ENCODE peak calls at places on chromosomes 16 and 17, in four cellular contexts. R, O, B and Z are unnamed samples.
A peak's percentile ranks its signal among the peaks of the same experiment; 100 is the strongest.

GRCh38 chr17:33204156-33204555 is 88.9 kb downstream of the ASIC2 start:
- DNase-seq in R (no peak), B (no peak), O (no peak), Z (no peak)

GRCh38 chr16:64702415-64702814 is 419.4 kb downstream of the CDH11 start:
- DNase-seq in R (no peak), B (no peak), O (no peak), Z (no peak)

GRCh38 chr17:4998666-4999428 is 1.1 kb downstream of the KIF1C start:
- DNase-seq in B (no peak), O (no peak), R (no peak), Z (peak; percentile 47)

GRCh38 chr17:4789701-4789950 is 862 bp downstream of the GLTPD2 start:
- DNase-seq in R (no peak), O (no peak), B (no peak), Z (no peak)

GRCh38 chr16:11742041-11742535 is 569 bp downstream of the TXNDC11 start:
- DNase-seq in O (peak; percentile 12), B (no peak), R (no peak), Z (peak; percentile 54)

GRCh38 chr16:68417711-68418301 is 30.5 kb downstream of the SMPD3 start:
- DNase-seq in O (no peak), R (peak; percentile 73), B (no peak), Z (no peak)

GRCh38 chr16:56662357-56663354 is 4.9 kb downstream of the MT1F start:
- DNase-seq in R (no peak), O (no peak), B (no peak), Z (no peak)

GRCh38 chr17:2011421-2012371 is 13.4 kb downstream of the RTN4RL1 start:
- DNase-seq in O (peak; percentile 55), R (no peak), B (no peak), Z (no peak)

GRCh38 chr16:57590654-57591085 is 37.8 kb upstream of the ADGRG1 start:
- DNase-seq in R (no peak), B (no peak), O (no peak), Z (no peak)

GRCh38 chr17:2335726-2336214 is 487 bp downstream of the TSR1 start:
- DNase-seq in B (no peak), R (no peak), O (no peak), Z (no peak)

GRCh38 chr17:78175643-78175981 is 7.2 kb downstream of the SYNGR2 start:
- DNase-seq in O (no peak), B (no peak), R (no peak), Z (no peak)

GRCh38 chr17:73118139-73118538 is 25.7 kb upstream of the SLC39A11 start:
- DNase-seq in B (no peak), R (no peak), O (no peak), Z (no peak)

GRCh38 chr17:48550313-48551205 is 5.7 kb upstream of the HOXB2 start:
- DNase-seq in R (no peak), B (no peak), O (no peak), Z (no peak)

GRCh38 chr16:70778901-70779309 is 22.1 kb downstream of the VAC14 start:
- DNase-seq in B (peak; percentile 95), O (peak; percentile 91), R (no peak), Z (peak; percentile 83)

GRCh38 chr17:55720917-55721836 is 1.5 kb downstream of the TMEM100 start:
- DNase-seq in B (no peak), O (no peak), R (no peak), Z (no peak)

GRCh38 chr16:70746040-70746707 is 54.8 kb downstream of the VAC14 start:
- DNase-seq in O (peak; percentile 65), R (no peak), B (peak; percentile 96), Z (peak; percentile 84)

GRCh38 chr17:58391302-58391984 is 25.9 kb downstream of the RNF43 start:
- DNase-seq in R (no peak), B (no peak), O (no peak), Z (no peak)

GRCh38 chr17:8173056-8173870 is 2.9 kb downstream of the TMEM107 start:
- DNase-seq in R (peak; percentile 98), B (no peak), O (peak; percentile 81), Z (peak; percentile 82)
- TF ChIP-seq EP300 in R (peak; percentile 59), B (no peak), O (peak; percentile 100), Z (peak; percentile 57)

DNA sequence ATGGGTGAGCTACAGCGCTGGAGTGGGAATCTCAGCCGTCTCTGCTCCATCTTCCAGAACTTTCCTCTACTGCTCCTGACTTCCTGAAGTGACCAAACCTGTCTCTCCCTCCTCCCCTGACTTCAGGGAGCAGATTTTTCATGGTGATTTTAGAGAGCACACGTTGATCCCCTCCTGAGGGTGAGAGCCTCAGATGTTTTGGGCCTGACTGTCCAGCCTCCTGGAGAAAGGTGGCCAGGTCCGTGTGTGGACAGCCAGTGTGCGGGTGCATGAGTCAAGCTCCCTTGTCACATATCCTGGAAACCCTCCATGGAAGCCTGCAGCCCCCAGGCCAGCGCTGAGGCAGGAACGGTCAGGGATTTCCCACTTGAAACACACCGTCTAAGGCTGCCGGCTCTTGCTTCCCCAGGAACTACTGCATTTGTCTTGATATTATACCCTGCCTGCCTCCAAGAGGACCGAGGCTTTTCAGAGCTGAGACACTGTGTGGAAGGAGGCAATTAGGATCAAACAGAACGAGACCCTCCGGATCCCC is 143.1 kb downstream of the CMIP start:
- DNase-seq in R (no peak), B (no peak), O (no peak), Z (no peak)
- H3K27ac ChIP-seq in R (no peak overlapping the region), B (no peak overlapping the region), O (no peak overlapping the region), Z (no peak overlapping the region)

DNA sequence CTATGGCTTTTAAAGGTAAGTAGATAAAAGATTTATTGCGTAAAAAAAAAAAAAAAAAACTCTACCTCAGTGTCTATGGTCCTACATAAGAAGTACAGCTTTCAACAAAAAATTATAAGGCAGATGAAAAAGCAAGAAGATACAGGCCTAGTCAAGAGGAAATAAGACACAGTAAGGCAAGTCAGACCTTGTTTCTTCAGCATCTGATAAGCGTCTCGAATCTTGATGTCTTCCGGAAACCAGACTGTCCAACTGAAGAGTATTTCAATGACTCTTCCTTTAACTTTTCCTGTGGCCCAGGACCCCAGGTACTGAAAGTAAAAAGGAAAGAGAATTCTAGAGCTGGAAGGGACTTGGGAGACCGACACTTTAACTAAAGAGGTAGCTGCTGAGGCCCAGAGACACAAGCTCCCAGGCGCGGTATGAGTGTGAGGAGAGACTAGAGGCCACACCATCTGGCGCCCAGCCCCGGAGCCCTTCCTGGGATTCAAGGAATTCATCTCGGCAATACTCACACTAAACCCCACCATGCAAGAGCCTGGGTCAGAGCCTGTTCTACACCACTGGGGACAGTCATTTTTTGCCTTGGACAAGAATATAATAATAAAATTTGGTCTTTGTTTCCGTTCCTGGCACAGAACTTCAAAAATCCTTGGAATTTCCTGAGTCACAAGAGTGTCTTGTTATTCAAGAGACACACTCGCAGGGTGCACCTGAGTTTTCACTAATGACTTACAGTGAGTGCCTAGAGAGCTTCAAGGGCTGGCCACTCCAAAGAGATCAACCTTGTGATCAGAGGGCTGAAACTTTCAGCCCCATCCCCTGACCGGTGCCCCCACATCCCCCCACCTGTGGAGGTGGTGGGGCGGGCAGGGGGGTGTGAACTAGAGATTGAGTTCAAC is 18.6 kb downstream of the GGA2 start:
- DNase-seq in O (no peak), B (no peak), R (no peak), Z (no peak)
- H3K36me3 ChIP-seq in O (peaks cover 93% of the 10 kb centered on the region), B (peaks cover 66% of the 10 kb centered on the region), R (peaks cover 61% of the 10 kb centered on the region), Z (no peaks in the 10 kb centered on the region)

GRCh38 chr16:52488837-52489289 is 58.1 kb downstream of the TOX3 start:
- DNase-seq in O (no peak), B (no peak), R (no peak), Z (no peak)
- TF ChIP-seq EP300 in O (no peak), B (no peak), R (no peak), Z (no peak)

GRCh38 chr16:23514381-23515152 is 4.3 kb upstream of the GGA2 start:
- DNase-seq in B (no peak), O (no peak), R (no peak), Z (no peak)

GRCh38 chr16:23509763-23510153 is 536 bp downstream of the GGA2 start:
- DNase-seq in R (no peak), O (no peak), B (no peak), Z (no peak)

GRCh38 chr16:23510154-23510914 is at the start of gene GGA2:
- DNase-seq in R (no peak), B (peak; percentile 96), O (peak; percentile 73), Z (peak; percentile 93)

GRCh38 chr16:23511731-23512130 is 1.4 kb upstream of the GGA2 start:
- DNase-seq in B (no peak), O (no peak), R (no peak), Z (no peak)

DNA sequence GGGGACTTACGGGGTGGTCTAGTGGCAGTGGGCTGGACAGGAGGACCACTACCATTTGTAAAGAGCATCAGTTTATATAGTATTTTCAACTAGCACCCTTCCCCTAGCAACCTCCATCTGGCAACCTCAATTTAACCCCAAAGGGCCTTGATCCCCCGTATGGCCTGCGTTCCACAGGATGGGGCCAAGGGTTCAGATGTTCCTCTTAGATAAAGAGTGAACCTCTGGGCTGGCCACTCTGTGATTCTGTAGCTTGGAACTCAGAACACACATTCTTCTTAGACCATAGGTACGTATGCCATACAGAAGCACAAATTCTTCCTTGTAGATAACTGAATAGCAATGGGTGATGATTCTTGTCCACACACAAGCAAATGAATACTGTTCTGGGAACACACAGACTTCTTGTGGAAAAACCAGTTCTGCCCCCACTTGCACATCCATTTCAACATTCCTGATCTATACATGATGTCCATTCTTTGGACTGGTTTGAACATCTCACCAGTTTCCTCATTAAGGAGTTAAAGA is 1.9 kb upstream of the GGA2 start:
- DNase-seq in O (no peak), R (no peak), B (no peak), Z (no peak)
- H3K27ac ChIP-seq in O (no peak overlapping the region), R (no peak overlapping the region), B (no peak overlapping the region), Z (no peak overlapping the region)

GRCh38 chr16:89149386-89149785 is 22.2 kb upstream of the CDH15 start:
- DNase-seq in R (no peak), O (no peak), B (no peak), Z (peak; percentile 24)

GRCh38 chr16:89143911-89144675 is 27.5 kb upstream of the CDH15 start:
- DNase-seq in R (no peak), B (no peak), O (no peak), Z (peak; percentile 25)

GRCh38 chr16:89144681-89145080 is 26.9 kb upstream of the CDH15 start:
- DNase-seq in R (no peak), B (no peak), O (no peak), Z (no peak)

GRCh38 chr16:89145406-89146161 is 26.0 kb upstream of the CDH15 start:
- DNase-seq in B (no peak), R (no peak), O (no peak), Z (no peak)

GRCh38 chr16:89146211-89147005 is 25.1 kb upstream of the CDH15 start:
- DNase-seq in B (no peak), R (no peak), O (no peak), Z (no peak)
- H3K36me3 ChIP-seq in B (peaks cover 29% of the 10 kb centered on the region), R (peaks cover 9% of the 10 kb centered on the region), O (peaks cover 96% of the 10 kb centered on the region), Z (no peaks in the 10 kb centered on the region)

GRCh38 chr16:65959978-65960377 is 406.5 kb upstream of the CDH5 start:
- DNase-seq in O (no peak), B (no peak), R (no peak), Z (no peak)
- TF ChIP-seq EP300 in O (no peak), B (no peak), R (no peak), Z (no peak)

DNA sequence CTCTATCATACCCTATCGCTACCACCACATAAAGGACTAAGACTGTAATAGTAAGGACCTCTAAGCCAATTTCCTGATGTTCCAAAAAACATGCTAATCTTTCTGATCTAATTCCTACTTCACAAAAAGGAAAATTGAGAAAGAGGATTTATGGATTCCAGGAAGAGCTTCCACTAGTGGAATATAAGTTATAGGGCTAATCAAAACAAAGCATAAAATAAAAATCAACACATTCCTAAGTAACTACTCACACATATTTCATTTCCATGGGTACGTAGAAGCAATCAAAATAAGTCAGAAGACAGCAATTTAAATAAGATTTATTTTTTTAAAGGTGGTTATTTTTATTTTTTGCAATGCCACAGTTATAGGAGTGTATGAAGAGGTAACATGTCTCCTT is 12.4 kb downstream of the CCDC43 start:
- DNase-seq in B (no peak), O (no peak), R (no peak), Z (no peak)
- H3K27ac ChIP-seq in B (no peak overlapping the region), O (no peak overlapping the region), R (no peak overlapping the region), Z (no peak overlapping the region)